ENCODE peak calls at places on chromosomes 13 and 19, in seven cellular contexts. V, N, U, G, Z, D and Y are unnamed samples.

GRCh38 chr19:18278521-18279265 is 2.7 kb downstream of the JUND start:
- DNase-seq in V (peak), G (no peak), U (peak), Z (peak), D (peak), N (peak), Y (no peak)

GRCh38 chr13:113863511-113864302 is at the start of gene GAS6:
- DNase-seq in V (peak), N (peak), U (peak), Z (no peak), G (peak), D (no peak), Y (peak)

GRCh38 chr19:7394728-7395359 is 46.1 kb downstream of the ARHGEF18 start:
- DNase-seq in G (peak), N (peak), D (peak), Z (peak), U (peak), V (peak), Y (peak)

GRCh38 chr19:12672744-12673143 is 6.1 kb downstream of the WDR83 start:
- DNase-seq in N (no peak), D (no peak), Z (no peak), U (no peak), V (no peak), G (no peak), Y (no peak)

GRCh38 chr19:5083547-5083965 is 114.6 kb downstream of the KDM4B start:
- DNase-seq in N (no peak), U (peak), V (no peak), D (no peak), G (no peak), Z (no peak), Y (peak)

GRCh38 chr13:40776681-40777165 is 5.7 kb upstream of the MRPS31 start:
- DNase-seq in G (peak), Z (peak), V (peak), N (peak), U (no peak), D (peak), Y (no peak)

GRCh38 chr13:113616991-113617749 is 32.6 kb downstream of the TFDP1 start:
- DNase-seq in G (no peak), V (no peak), N (no peak), U (peak), D (no peak), Z (peak), Y (no peak)

GRCh38 chr13:50149143-50149703 is 134.0 kb downstream of the KCNRG start:
- DNase-seq in U (no peak), G (no peak), V (no peak), Z (no peak), D (no peak), N (peak), Y (no peak)

GRCh38 chr13:24716446-24716845 is 36.2 kb downstream of the ATP12A start:
- DNase-seq in G (no peak), N (no peak), V (no peak), U (no peak), Z (no peak), D (no peak), Y (no peak)

GRCh38 chr19:11578342-11579142 is 1.1 kb upstream of the ACP5 start:
- DNase-seq in N (no peak), V (no peak), G (no peak), Z (peak), U (peak), D (peak), Y (peak)

GRCh38 chr13:51769455-51770127 is 34.4 kb downstream of the DHRS12 start:
- DNase-seq in U (no peak), N (no peak), G (peak), Z (no peak), V (no peak), D (no peak), Y (peak)

GRCh38 chr13:102309110-102309509 is 92.7 kb downstream of the FGF14 start:
- DNase-seq in V (no peak), N (no peak), U (peak), G (no peak), Z (no peak), D (no peak), Y (no peak)

GRCh38 chr19:51615991-51616390 is 14.2 kb downstream of the SIGLEC5 start:
- DNase-seq in D (no peak), G (no peak), N (no peak), V (no peak), Z (no peak), U (no peak), Y (no peak)

GRCh38 chr13:82627183-82627582 is 1255.1 kb downstream of the SLITRK1 start:
- DNase-seq in D (no peak), V (no peak), G (peak), Z (no peak), U (no peak), N (peak), Y (no peak)

GRCh38 chr19:46591254-46591653 is 9.9 kb upstream of the CALM3 start:
- DNase-seq in N (no peak), U (no peak), G (no peak), V (no peak), Z (no peak), D (no peak), Y (no peak)

GRCh38 chr13:63208811-63209210 is 1793.2 kb upstream of the PCDH20 start:
- DNase-seq in Z (no peak), D (no peak), U (no peak), G (no peak), N (peak), V (no peak), Y (no peak)

GRCh38 chr13:55214851-55215345 is 1925.8 kb upstream of the PRR20A start:
- DNase-seq in U (no peak), Z (no peak), D (no peak), V (no peak), N (no peak), G (no peak), Y (no peak)

GRCh38 chr13:27820524-27821482 is 28.5 kb downstream of the GSX1 start:
- DNase-seq in V (no peak), D (no peak), Z (no peak), U (no peak), G (no peak), N (no peak), Y (no peak)

GRCh38 chr13:109715902-109716301 is 70.5 kb downstream of the IRS2 start:
- DNase-seq in V (no peak), U (no peak), G (peak), N (peak), D (no peak), Z (peak), Y (no peak)

GRCh38 chr19:41563847-41564514 is 12.0 kb upstream of the CEACAM21 start:
- DNase-seq in N (no peak), Z (no peak), U (peak), V (no peak), G (peak), D (peak), Y (no peak)

GRCh38 chr19:46976845-46977320 is 42.8 kb upstream of the NPAS1 start:
- DNase-seq in N (peak), D (no peak), U (peak), Z (peak), V (no peak), G (no peak), Y (no peak)

GRCh38 chr13:113941571-113942191 is 32.2 kb downstream of the C13orf46 start:
- DNase-seq in Z (peak), D (no peak), V (no peak), U (no peak), G (peak), N (peak), Y (no peak)

GRCh38 chr19:13899912-13900584 is 5.9 kb downstream of the BRME1 start:
- DNase-seq in V (no peak), D (no peak), G (no peak), N (no peak), Z (no peak), U (no peak), Y (no peak)

GRCh38 chr19:39411832-39412099 is 703 bp upstream of the PLEKHG2 start:
- DNase-seq in D (peak), U (peak), N (peak), Z (peak), V (peak), G (peak), Y (peak)

GRCh38 chr19:43465468-43466120 is at the start of gene LYPD3:
- DNase-seq in G (peak), Z (no peak), N (peak), U (peak), D (no peak), V (no peak), Y (peak)

GRCh38 chr19:48619692-48620565 is 623 bp downstream of the SPHK2 start:
- DNase-seq in G (peak), V (no peak), Z (no peak), U (no peak), N (no peak), D (no peak), Y (peak)

GRCh38 chr13:45119469-45119989 is 781 bp upstream of the GTF2F2 start:
- DNase-seq in N (peak), G (no peak), D (peak), V (peak), Z (peak), U (peak), Y (peak)

GRCh38 chr19:19527371-19527656 is 1.4 kb upstream of the YJEFN3 start:
- DNase-seq in V (no peak), G (no peak), Z (no peak), U (no peak), D (no peak), N (no peak), Y (no peak)

GRCh38 chr19:43467276-43467675 is 1.9 kb upstream of the LYPD3 start:
- DNase-seq in N (no peak), Z (no peak), V (no peak), D (no peak), U (no peak), G (no peak), Y (no peak)

GRCh38 chr19:49136771-49137171 is 17.4 kb downstream of the PPFIA3 start:
- DNase-seq in V (no peak), Z (no peak), N (no peak), D (no peak), G (no peak), U (peak), Y (no peak)